ENCODE peak calls at places on chromosomes 16 and 17, in five cellular contexts. One of them, this sample, is unnamed.

GRCh38 chr16:65782537-65783290 is 583.8 kb upstream of the CDH5 start:
- DNase-seq in cardiac fibroblast: peak
- DNase-seq in NCI-H82: no peak
- DNase-seq in NCI-H2227 treated with DMSO at 0.1 percent for 48 hours: no peak
- DNase-seq in endodermal cell: no peak
- DNase-seq in this sample: no peak

GRCh38 chr16:11370084-11370931 is 25.0 kb downstream of the RMI2 start:
- DNase-seq in endodermal cell: no peak
- DNase-seq in NCI-H2227 treated with DMSO at 0.1 percent for 48 hours: no peak
- DNase-seq in NCI-H82: no peak
- DNase-seq in cardiac fibroblast: no peak
- DNase-seq in this sample: no peak

GRCh38 chr17:50624321-50624935 is 10.3 kb upstream of the ABCC3 start:
- DNase-seq in NCI-H82: no peak
- DNase-seq in endodermal cell: no peak
- DNase-seq in cardiac fibroblast: no peak
- DNase-seq in NCI-H2227 treated with DMSO at 0.1 percent for 48 hours: no peak
- DNase-seq in this sample: no peak

GRCh38 chr16:25613931-25614330 is 77.8 kb upstream of the HS3ST4 start:
- DNase-seq in cardiac fibroblast: no peak
- DNase-seq in NCI-H82: peak
- DNase-seq in endodermal cell: no peak
- DNase-seq in NCI-H2227 treated with DMSO at 0.1 percent for 48 hours: no peak
- DNase-seq in this sample: no peak

GRCh38 chr16:86808863-86809444 is 230.6 kb downstream of the FOXL1 start:
- DNase-seq in NCI-H2227 treated with DMSO at 0.1 percent for 48 hours: no peak
- DNase-seq in endodermal cell: no peak
- DNase-seq in NCI-H82: no peak
- DNase-seq in cardiac fibroblast: no peak
- DNase-seq in this sample: no peak

GRCh38 chr16:66274335-66275110 is 92.0 kb upstream of the CDH5 start:
- DNase-seq in cardiac fibroblast: peak
- DNase-seq in endodermal cell: peak
- DNase-seq in NCI-H2227 treated with DMSO at 0.1 percent for 48 hours: no peak
- DNase-seq in NCI-H82: peak
- DNase-seq in this sample: no peak

GRCh38 chr16:72848759-72849664 is 198.9 kb downstream of the ZFHX3 start:
- DNase-seq in NCI-H2227 treated with DMSO at 0.1 percent for 48 hours: peak
- DNase-seq in cardiac fibroblast: peak
- DNase-seq in endodermal cell: peak
- DNase-seq in NCI-H82: peak
- DNase-seq in this sample: no peak

GRCh38 chr16:31085371-31085770 is 3.4 kb downstream of the PRSS53 start:
- DNase-seq in NCI-H2227 treated with DMSO at 0.1 percent for 48 hours: no peak
- DNase-seq in NCI-H82: no peak
- DNase-seq in endodermal cell: no peak
- DNase-seq in cardiac fibroblast: no peak
- DNase-seq in this sample: no peak

GRCh38 chr17:39169518-39169917 is 3.6 kb upstream of the ARL5C start:
- DNase-seq in endodermal cell: no peak
- DNase-seq in NCI-H2227 treated with DMSO at 0.1 percent for 48 hours: no peak
- DNase-seq in NCI-H82: no peak
- DNase-seq in cardiac fibroblast: no peak
- DNase-seq in this sample: no peak

GRCh38 chr16:30697264-30698138 is 1.5 kb upstream of the SRCAP start:
- DNase-seq in NCI-H82: peak
- DNase-seq in cardiac fibroblast: peak
- DNase-seq in NCI-H2227 treated with DMSO at 0.1 percent for 48 hours: peak
- DNase-seq in endodermal cell: no peak
- DNase-seq in this sample: no peak

GRCh38 chr17:50464736-50465135 is 3.9 kb downstream of the CHAD start:
- DNase-seq in endodermal cell: no peak
- DNase-seq in NCI-H2227 treated with DMSO at 0.1 percent for 48 hours: no peak
- DNase-seq in cardiac fibroblast: no peak
- DNase-seq in NCI-H82: no peak
- DNase-seq in this sample: no peak

GRCh38 chr16:86452451-86452850 is 57.9 kb upstream of the FOXF1 start:
- DNase-seq in cardiac fibroblast: no peak
- DNase-seq in NCI-H2227 treated with DMSO at 0.1 percent for 48 hours: no peak
- DNase-seq in endodermal cell: no peak
- DNase-seq in NCI-H82: no peak
- DNase-seq in this sample: no peak

GRCh38 chr17:21199311-21199710 is 14.7 kb downstream of the TMEM11 start:
- DNase-seq in NCI-H82: peak
- DNase-seq in cardiac fibroblast: peak
- DNase-seq in endodermal cell: peak
- DNase-seq in NCI-H2227 treated with DMSO at 0.1 percent for 48 hours: no peak
- DNase-seq in this sample: no peak

GRCh38 chr16:1296688-1297412 is 12.6 kb upstream of the UBE2I start:
- DNase-seq in cardiac fibroblast: no peak
- DNase-seq in endodermal cell: peak
- DNase-seq in NCI-H2227 treated with DMSO at 0.1 percent for 48 hours: no peak
- DNase-seq in NCI-H82: no peak
- DNase-seq in this sample: no peak

GRCh38 chr17:38746893-38747384 is 1.2 kb downstream of the PCGF2 start:
- DNase-seq in NCI-H82: peak
- DNase-seq in endodermal cell: peak
- DNase-seq in cardiac fibroblast: no peak
- DNase-seq in NCI-H2227 treated with DMSO at 0.1 percent for 48 hours: no peak
- DNase-seq in this sample: no peak

GRCh38 chr16:57637424-57637823 is 9.0 kb downstream of the ADGRG1 start:
- DNase-seq in NCI-H82: peak
- DNase-seq in endodermal cell: no peak
- DNase-seq in cardiac fibroblast: peak
- DNase-seq in NCI-H2227 treated with DMSO at 0.1 percent for 48 hours: no peak
- DNase-seq in this sample: no peak

GRCh38 chr17:48724241-48725004 is 1.4 kb downstream of the PRAC2 start:
- DNase-seq in endodermal cell: peak
- DNase-seq in NCI-H82: peak
- DNase-seq in cardiac fibroblast: peak
- DNase-seq in NCI-H2227 treated with DMSO at 0.1 percent for 48 hours: peak
- DNase-seq in this sample: peak

GRCh38 chr16:80158766-80159165 is 382.0 kb upstream of the DYNLRB2 start:
- DNase-seq in NCI-H2227 treated with DMSO at 0.1 percent for 48 hours: no peak
- DNase-seq in endodermal cell: no peak
- DNase-seq in NCI-H82: no peak
- DNase-seq in cardiac fibroblast: no peak
- DNase-seq in this sample: no peak

GRCh38 chr17:78514521-78514920 is 62.7 kb downstream of the DNAH17 start:
- DNase-seq in cardiac fibroblast: no peak
- DNase-seq in NCI-H82: no peak
- DNase-seq in NCI-H2227 treated with DMSO at 0.1 percent for 48 hours: no peak
- DNase-seq in endodermal cell: peak
- DNase-seq in this sample: no peak

GRCh38 chr16:354971-355441 is 2.5 kb upstream of the AXIN1 start:
- DNase-seq in NCI-H2227 treated with DMSO at 0.1 percent for 48 hours: no peak
- DNase-seq in endodermal cell: no peak
- DNase-seq in NCI-H82: no peak
- DNase-seq in cardiac fibroblast: no peak
- DNase-seq in this sample: no peak

GRCh38 chr16:9090101-9090959 is 1.1 kb upstream of the HAPSTR1 start:
- DNase-seq in cardiac fibroblast: no peak
- DNase-seq in endodermal cell: peak
- DNase-seq in NCI-H82: peak
- DNase-seq in NCI-H2227 treated with DMSO at 0.1 percent for 48 hours: peak
- DNase-seq in this sample: peak

GRCh38 chr16:17744903-17745581 is 274.3 kb upstream of the XYLT1 start:
- DNase-seq in cardiac fibroblast: no peak
- DNase-seq in endodermal cell: peak
- DNase-seq in NCI-H82: no peak
- DNase-seq in NCI-H2227 treated with DMSO at 0.1 percent for 48 hours: peak
- DNase-seq in this sample: no peak

GRCh38 chr16:35425270-35425669 is 1965.9 kb downstream of the TP53TG3F start:
- DNase-seq in cardiac fibroblast: no peak
- DNase-seq in NCI-H2227 treated with DMSO at 0.1 percent for 48 hours: peak
- DNase-seq in endodermal cell: no peak
- DNase-seq in NCI-H82: peak
- DNase-seq in this sample: no peak

GRCh38 chr17:49403514-49404289 is 11.0 kb downstream of the PHB1 start:
- DNase-seq in endodermal cell: peak
- DNase-seq in cardiac fibroblast: no peak
- DNase-seq in NCI-H82: no peak
- DNase-seq in NCI-H2227 treated with DMSO at 0.1 percent for 48 hours: no peak
- DNase-seq in this sample: no peak

GRCh38 chr16:8740775-8741355 is 56.6 kb downstream of the TMEM186 start:
- DNase-seq in NCI-H2227 treated with DMSO at 0.1 percent for 48 hours: no peak
- DNase-seq in NCI-H82: no peak
- DNase-seq in endodermal cell: peak
- DNase-seq in cardiac fibroblast: no peak
- DNase-seq in this sample: no peak

GRCh38 chr17:27481327-27481726 is 25.1 kb downstream of the KSR1 start:
- DNase-seq in cardiac fibroblast: no peak
- DNase-seq in NCI-H82: no peak
- DNase-seq in NCI-H2227 treated with DMSO at 0.1 percent for 48 hours: no peak
- DNase-seq in endodermal cell: no peak
- DNase-seq in this sample: peak

GRCh38 chr17:79019631-79020584 is 4.1 kb upstream of the C1QTNF1 start:
- DNase-seq in NCI-H82: peak
- DNase-seq in cardiac fibroblast: peak
- DNase-seq in endodermal cell: peak
- DNase-seq in NCI-H2227 treated with DMSO at 0.1 percent for 48 hours: peak
- DNase-seq in this sample: peak

GRCh38 chr17:65536573-65537342 is 24.7 kb downstream of the AXIN2 start:
- DNase-seq in endodermal cell: peak
- DNase-seq in cardiac fibroblast: no peak
- DNase-seq in NCI-H82: no peak
- DNase-seq in NCI-H2227 treated with DMSO at 0.1 percent for 48 hours: no peak
- DNase-seq in this sample: no peak

GRCh38 chr17:77491921-77492445 is 351.2 kb downstream of the SEC14L1 start:
- DNase-seq in NCI-H2227 treated with DMSO at 0.1 percent for 48 hours: no peak
- DNase-seq in NCI-H82: no peak
- DNase-seq in cardiac fibroblast: no peak
- DNase-seq in endodermal cell: peak
- DNase-seq in this sample: no peak

GRCh38 chr16:10992797-10993196 is 48.4 kb downstream of the CLEC16A start:
- DNase-seq in NCI-H82: no peak
- DNase-seq in cardiac fibroblast: peak
- DNase-seq in NCI-H2227 treated with DMSO at 0.1 percent for 48 hours: no peak
- DNase-seq in endodermal cell: peak
- DNase-seq in this sample: no peak

GRCh38 chr16:21646721-21647561 is 5.5 kb downstream of the IGSF6 start:
- DNase-seq in NCI-H82: no peak
- DNase-seq in cardiac fibroblast: no peak
- DNase-seq in NCI-H2227 treated with DMSO at 0.1 percent for 48 hours: no peak
- DNase-seq in endodermal cell: no peak
- DNase-seq in this sample: peak

GRCh38 chr17:8117980-8118768 is at the start of gene ALOXE3:
- DNase-seq in NCI-H2227 treated with DMSO at 0.1 percent for 48 hours: no peak
- DNase-seq in NCI-H82: peak
- DNase-seq in cardiac fibroblast: peak
- DNase-seq in endodermal cell: peak
- DNase-seq in this sample: no peak